ENCODE peak calls at places on chromosomes 4 and X, in six cellular contexts. One of them, this sample, is unnamed.

GRCh38 chr4:41844327-41844726 is 90.9 kb upstream of the TMEM33 start:
- DNase-seq in colonic mucosa: no peak
- DNase-seq in neuronal stem cell: no peak
- DNase-seq in choroid plexus epithelial cell: no peak
- DNase-seq in H7: no peak
- DNase-seq in mesenteric fat pad: no peak
- DNase-seq in this sample: no peak

GRCh38 chr4:84615355-84615754 is 32.4 kb downstream of the CDS1 start:
- DNase-seq in colonic mucosa: no peak
- DNase-seq in neuronal stem cell: no peak
- DNase-seq in choroid plexus epithelial cell: no peak
- DNase-seq in H7: peak
- DNase-seq in mesenteric fat pad: no peak
- DNase-seq in this sample: no peak

GRCh38 chrX:68633981-68634380 is 13.5 kb upstream of the STARD8 start:
- DNase-seq in colonic mucosa: no peak
- DNase-seq in neuronal stem cell: no peak
- DNase-seq in choroid plexus epithelial cell: no peak
- DNase-seq in H7: no peak
- DNase-seq in mesenteric fat pad: no peak
- DNase-seq in this sample: no peak

GRCh38 chr4:93066746-93067145 is 761.8 kb upstream of the ATOH1 start:
- DNase-seq in colonic mucosa: no peak
- DNase-seq in neuronal stem cell: no peak
- DNase-seq in choroid plexus epithelial cell: peak
- DNase-seq in H7: no peak
- DNase-seq in mesenteric fat pad: no peak
- DNase-seq in this sample: no peak

GRCh38 chr4:109113511-109113910 is 188.9 kb downstream of the COL25A1 start:
- DNase-seq in colonic mucosa: no peak
- DNase-seq in neuronal stem cell: no peak
- DNase-seq in choroid plexus epithelial cell: peak
- DNase-seq in H7: no peak
- DNase-seq in mesenteric fat pad: no peak
- DNase-seq in this sample: no peak

GRCh38 chrX:15750611-15751159 is 12.6 kb downstream of the CA5B start:
- DNase-seq in colonic mucosa: no peak
- DNase-seq in neuronal stem cell: no peak
- DNase-seq in choroid plexus epithelial cell: no peak
- DNase-seq in H7: no peak
- DNase-seq in mesenteric fat pad: no peak
- DNase-seq in this sample: no peak

GRCh38 chrX:113935516-113935915 is 648.4 kb upstream of the HTR2C start:
- DNase-seq in colonic mucosa: no peak
- DNase-seq in neuronal stem cell: no peak
- DNase-seq in choroid plexus epithelial cell: no peak
- DNase-seq in H7: no peak
- DNase-seq in mesenteric fat pad: no peak
- DNase-seq in this sample: no peak

GRCh38 chrX:39613508-39613921 is 484.2 kb downstream of the BCOR start:
- DNase-seq in colonic mucosa: peak
- DNase-seq in neuronal stem cell: peak
- DNase-seq in choroid plexus epithelial cell: no peak
- DNase-seq in H7: peak
- DNase-seq in mesenteric fat pad: no peak
- DNase-seq in this sample: no peak

GRCh38 chrX:40733691-40734090 is 1.7 kb downstream of the MED14 start:
- DNase-seq in colonic mucosa: no peak
- DNase-seq in neuronal stem cell: no peak
- DNase-seq in choroid plexus epithelial cell: no peak
- DNase-seq in H7: no peak
- DNase-seq in mesenteric fat pad: no peak
- DNase-seq in this sample: no peak

GRCh38 chr4:6715704-6716017 is 313 bp upstream of the BLOC1S4 start:
- DNase-seq in colonic mucosa: no peak
- DNase-seq in neuronal stem cell: no peak
- DNase-seq in choroid plexus epithelial cell: no peak
- DNase-seq in H7: no peak
- DNase-seq in mesenteric fat pad: no peak
- DNase-seq in this sample: no peak

GRCh38 chrX:40734956-40735317 is 405 bp downstream of the MED14 start:
- DNase-seq in colonic mucosa: peak
- DNase-seq in neuronal stem cell: no peak
- DNase-seq in choroid plexus epithelial cell: peak
- DNase-seq in H7: no peak
- DNase-seq in mesenteric fat pad: no peak
- DNase-seq in this sample: no peak

GRCh38 chr4:48905363-48906015 is 1.1 kb downstream of the OCIAD2 start:
- DNase-seq in colonic mucosa: peak
- DNase-seq in neuronal stem cell: no peak
- DNase-seq in choroid plexus epithelial cell: peak
- DNase-seq in H7: peak
- DNase-seq in mesenteric fat pad: no peak
- DNase-seq in this sample: no peak

GRCh38 chr4:71235321-71236206 is 103.3 kb upstream of the SLC4A4 start:
- DNase-seq in colonic mucosa: no peak
- DNase-seq in neuronal stem cell: no peak
- DNase-seq in choroid plexus epithelial cell: no peak
- DNase-seq in H7: no peak
- DNase-seq in mesenteric fat pad: no peak
- DNase-seq in this sample: peak

GRCh38 chr4:10171055-10171454 is 54.5 kb upstream of the WDR1 start:
- DNase-seq in colonic mucosa: peak
- DNase-seq in neuronal stem cell: no peak
- DNase-seq in choroid plexus epithelial cell: no peak
- DNase-seq in H7: no peak
- DNase-seq in mesenteric fat pad: no peak
- DNase-seq in this sample: no peak

GRCh38 chrX:22095306-22095705 is 63.2 kb downstream of the PHEX start:
- DNase-seq in colonic mucosa: peak
- DNase-seq in neuronal stem cell: peak
- DNase-seq in choroid plexus epithelial cell: peak
- DNase-seq in H7: no peak
- DNase-seq in mesenteric fat pad: no peak
- DNase-seq in this sample: no peak

GRCh38 chrX:11787564-11787963 is 29.5 kb downstream of the MSL3 start:
- DNase-seq in colonic mucosa: peak
- DNase-seq in neuronal stem cell: peak
- DNase-seq in choroid plexus epithelial cell: peak
- DNase-seq in H7: peak
- DNase-seq in mesenteric fat pad: no peak
- DNase-seq in this sample: peak

GRCh38 chr4:1842993-1843448 is 12.9 kb downstream of the LETM1 start:
- DNase-seq in colonic mucosa: no peak
- DNase-seq in neuronal stem cell: no peak
- DNase-seq in choroid plexus epithelial cell: peak
- DNase-seq in H7: no peak
- DNase-seq in mesenteric fat pad: no peak
- DNase-seq in this sample: no peak

GRCh38 chr4:10458190-10458589 is 964 bp upstream of the ZNF518B start:
- DNase-seq in colonic mucosa: peak
- DNase-seq in neuronal stem cell: no peak
- DNase-seq in choroid plexus epithelial cell: no peak
- DNase-seq in H7: peak
- DNase-seq in mesenteric fat pad: no peak
- DNase-seq in this sample: no peak